ENCODE peak calls at places on chromosomes 2 and 18, in nine cellular contexts. One of them, this sample, is unnamed.

GRCh38 chr2:207054521-207054920 is 111.2 kb downstream of the KLF7 start:
- DNase-seq in NCI-H2171: no peak
- DNase-seq in SJSA1: no peak
- DNase-seq in NCI-H774: no peak
- DNase-seq in ecto neural progenitor cell: no peak
- DNase-seq in RKO: no peak
- DNase-seq in left ventricle myocardium superior: no peak
- DNase-seq in mesendoderm: no peak
- DNase-seq in GM03348: peak; percentile 47
- DNase-seq in this sample: no peak

GRCh38 chr2:235908826-235909225 is 259.4 kb downstream of the GBX2 start:
- DNase-seq in NCI-H2171: no peak
- DNase-seq in SJSA1: no peak
- DNase-seq in NCI-H774: no peak
- DNase-seq in ecto neural progenitor cell: no peak
- DNase-seq in RKO: no peak
- DNase-seq in left ventricle myocardium superior: no peak
- DNase-seq in mesendoderm: no peak
- DNase-seq in GM03348: no peak
- DNase-seq in this sample: no peak

GRCh38 chr2:28695245-28695647 is 56.4 kb upstream of the PPP1CB start:
- DNase-seq in NCI-H2171: no peak
- DNase-seq in SJSA1: no peak
- DNase-seq in NCI-H774: no peak
- DNase-seq in ecto neural progenitor cell: no peak
- DNase-seq in RKO: no peak
- DNase-seq in left ventricle myocardium superior: no peak
- DNase-seq in mesendoderm: peak; percentile 13
- DNase-seq in GM03348: no peak
- DNase-seq in this sample: no peak

GRCh38 chr2:165593081-165593480 is 123.6 kb downstream of the CSRNP3 start:
- DNase-seq in NCI-H2171: no peak
- DNase-seq in SJSA1: no peak
- DNase-seq in NCI-H774: no peak
- DNase-seq in ecto neural progenitor cell: no peak
- DNase-seq in RKO: no peak
- DNase-seq in left ventricle myocardium superior: no peak
- DNase-seq in mesendoderm: no peak
- DNase-seq in GM03348: no peak
- DNase-seq in this sample: no peak

GRCh38 chr2:226124548-226125011 is 675.0 kb downstream of the IRS1 start:
- DNase-seq in NCI-H2171: no peak
- DNase-seq in SJSA1: no peak
- DNase-seq in NCI-H774: no peak
- DNase-seq in ecto neural progenitor cell: no peak
- DNase-seq in RKO: no peak
- DNase-seq in left ventricle myocardium superior: no peak
- DNase-seq in mesendoderm: peak; percentile 94
- DNase-seq in GM03348: no peak
- DNase-seq in this sample: peak; percentile 2

GRCh38 chr2:237773826-237774225 is 24.8 kb upstream of the RBM44 start:
- DNase-seq in NCI-H2171: no peak
- DNase-seq in SJSA1: no peak
- DNase-seq in NCI-H774: no peak
- DNase-seq in ecto neural progenitor cell: no peak
- DNase-seq in RKO: no peak
- DNase-seq in left ventricle myocardium superior: no peak
- DNase-seq in mesendoderm: no peak
- DNase-seq in GM03348: no peak
- DNase-seq in this sample: no peak

GRCh38 chr2:203631068-203631757 is 75.2 kb upstream of the CD28 start:
- DNase-seq in NCI-H2171: no peak
- DNase-seq in SJSA1: no peak
- DNase-seq in NCI-H774: peak; percentile 2
- DNase-seq in ecto neural progenitor cell: no peak
- DNase-seq in RKO: no peak
- DNase-seq in left ventricle myocardium superior: no peak
- DNase-seq in mesendoderm: no peak
- DNase-seq in GM03348: peak; percentile 9
- DNase-seq in this sample: no peak

GRCh38 chr18:6743988-6744387 is 14.5 kb downstream of the ARHGAP28 start:
- DNase-seq in NCI-H2171: no peak
- DNase-seq in SJSA1: no peak
- DNase-seq in NCI-H774: no peak
- DNase-seq in ecto neural progenitor cell: no peak
- DNase-seq in RKO: no peak
- DNase-seq in left ventricle myocardium superior: no peak
- DNase-seq in mesendoderm: no peak
- DNase-seq in GM03348: no peak
- DNase-seq in this sample: no peak

GRCh38 chr2:26765475-26766200 is 1.6 kb downstream of the SLC35F6 start:
- DNase-seq in NCI-H2171: no peak
- DNase-seq in SJSA1: no peak
- DNase-seq in NCI-H774: no peak
- DNase-seq in ecto neural progenitor cell: no peak
- DNase-seq in RKO: no peak
- DNase-seq in left ventricle myocardium superior: no peak
- DNase-seq in mesendoderm: no peak
- DNase-seq in GM03348: no peak
- DNase-seq in this sample: no peak

GRCh38 chr2:172307800-172308199 is 119.6 kb upstream of the ITGA6 start:
- DNase-seq in NCI-H2171: no peak
- DNase-seq in SJSA1: no peak
- DNase-seq in NCI-H774: no peak
- DNase-seq in ecto neural progenitor cell: no peak
- DNase-seq in RKO: no peak
- DNase-seq in left ventricle myocardium superior: no peak
- DNase-seq in mesendoderm: no peak
- DNase-seq in GM03348: no peak
- DNase-seq in this sample: no peak

GRCh38 chr2:218405365-218406208 is 5.9 kb downstream of the CTDSP1 start:
- DNase-seq in NCI-H2171: no peak
- DNase-seq in SJSA1: no peak
- DNase-seq in NCI-H774: no peak
- DNase-seq in ecto neural progenitor cell: no peak
- DNase-seq in RKO: no peak
- DNase-seq in left ventricle myocardium superior: peak; percentile 48
- DNase-seq in mesendoderm: peak; percentile 48
- DNase-seq in GM03348: no peak
- DNase-seq in this sample: peak; percentile 70

GRCh38 chr2:67846341-67847070 is 216.3 kb downstream of the C1D start:
- DNase-seq in NCI-H2171: peak; percentile 90
- DNase-seq in SJSA1: peak; percentile 85
- DNase-seq in NCI-H774: peak; percentile 94
- DNase-seq in ecto neural progenitor cell: peak; percentile 74
- DNase-seq in RKO: peak; percentile 63
- DNase-seq in left ventricle myocardium superior: peak; percentile 76
- DNase-seq in mesendoderm: peak; percentile 84
- DNase-seq in GM03348: peak; percentile 75
- DNase-seq in this sample: peak; percentile 55

GRCh38 chr2:54983345-54984235 is 66.7 kb downstream of the RTN4 start:
- DNase-seq in NCI-H2171: no peak
- DNase-seq in SJSA1: no peak
- DNase-seq in NCI-H774: no peak
- DNase-seq in ecto neural progenitor cell: no peak
- DNase-seq in RKO: peak; percentile 21
- DNase-seq in left ventricle myocardium superior: no peak
- DNase-seq in mesendoderm: no peak
- DNase-seq in GM03348: no peak
- DNase-seq in this sample: no peak

GRCh38 chr2:186256540-186256939 is 229.5 kb upstream of the ZC3H15 start:
- DNase-seq in NCI-H2171: peak; percentile 11
- DNase-seq in SJSA1: peak; percentile 4
- DNase-seq in NCI-H774: peak; percentile 6
- DNase-seq in ecto neural progenitor cell: no peak
- DNase-seq in RKO: peak; percentile 72
- DNase-seq in left ventricle myocardium superior: no peak
- DNase-seq in mesendoderm: peak; percentile 61
- DNase-seq in GM03348: peak; percentile 42
- DNase-seq in this sample: no peak

GRCh38 chr2:65553504-65554074 is 121.2 kb upstream of the SPRED2 start:
- DNase-seq in NCI-H2171: no peak
- DNase-seq in SJSA1: no peak
- DNase-seq in NCI-H774: no peak
- DNase-seq in ecto neural progenitor cell: no peak
- DNase-seq in RKO: no peak
- DNase-seq in left ventricle myocardium superior: no peak
- DNase-seq in mesendoderm: no peak
- DNase-seq in GM03348: no peak
- DNase-seq in this sample: no peak

GRCh38 chr2:96773922-96774321 is 13.2 kb downstream of the CNNM4 start:
- DNase-seq in NCI-H2171: peak; percentile 45
- DNase-seq in SJSA1: no peak
- DNase-seq in NCI-H774: peak; percentile 15
- DNase-seq in ecto neural progenitor cell: no peak
- DNase-seq in RKO: no peak
- DNase-seq in left ventricle myocardium superior: no peak
- DNase-seq in mesendoderm: peak; percentile 34
- DNase-seq in GM03348: no peak
- DNase-seq in this sample: peak; percentile 74

This sample was measured in H7.